ENCODE peak calls at places on chromosomes 3 and 15, in eight cellular contexts. One of them, this sample, is unnamed.

GRCh38 chr15:56215769-56216168 is 27.9 kb downstream of the RFX7 start:
- DNase-seq in MM.1S: no peak
- DNase-seq in NCI-H2029: peak
- DNase-seq in left ventricle myocardium superior: no peak
- DNase-seq in fibroblast of the aortic adventitia: peak
- DNase-seq in tibial artery: no peak
- DNase-seq in left colon: no peak
- DNase-seq in CD8-positive, alpha-beta T cell: no peak
- DNase-seq in this sample: peak

GRCh38 chr3:169836058-169836941 is 23.6 kb upstream of the LRRC34 start:
- DNase-seq in MM.1S: no peak
- DNase-seq in NCI-H2029: no peak
- DNase-seq in left ventricle myocardium superior: no peak
- DNase-seq in fibroblast of the aortic adventitia: no peak
- DNase-seq in tibial artery: no peak
- DNase-seq in left colon: no peak
- DNase-seq in CD8-positive, alpha-beta T cell: no peak
- DNase-seq in this sample: no peak

GRCh38 chr15:45276851-45277250 is 24.8 kb downstream of the SLC28A2 start:
- DNase-seq in MM.1S: peak
- DNase-seq in NCI-H2029: no peak
- DNase-seq in left ventricle myocardium superior: no peak
- DNase-seq in fibroblast of the aortic adventitia: peak
- DNase-seq in tibial artery: no peak
- DNase-seq in left colon: no peak
- DNase-seq in CD8-positive, alpha-beta T cell: no peak
- DNase-seq in this sample: no peak

GRCh38 chr3:185825639-185826481 is 1.0 kb upstream of the IGF2BP2 start:
- DNase-seq in MM.1S: peak
- DNase-seq in NCI-H2029: no peak
- DNase-seq in left ventricle myocardium superior: peak
- DNase-seq in fibroblast of the aortic adventitia: peak
- DNase-seq in tibial artery: no peak
- DNase-seq in left colon: peak
- DNase-seq in CD8-positive, alpha-beta T cell: peak
- DNase-seq in this sample: no peak

GRCh38 chr15:82132742-82133141 is 86.9 kb upstream of the MEX3B start:
- DNase-seq in MM.1S: no peak
- DNase-seq in NCI-H2029: no peak
- DNase-seq in left ventricle myocardium superior: no peak
- DNase-seq in fibroblast of the aortic adventitia: peak
- DNase-seq in tibial artery: no peak
- DNase-seq in left colon: no peak
- DNase-seq in CD8-positive, alpha-beta T cell: no peak
- DNase-seq in this sample: no peak

GRCh38 chr3:173138031-173138430 is 3.0 kb downstream of the SPATA16 start:
- DNase-seq in MM.1S: no peak
- DNase-seq in NCI-H2029: no peak
- DNase-seq in left ventricle myocardium superior: no peak
- DNase-seq in fibroblast of the aortic adventitia: no peak
- DNase-seq in tibial artery: no peak
- DNase-seq in left colon: no peak
- DNase-seq in CD8-positive, alpha-beta T cell: no peak
- DNase-seq in this sample: no peak

GRCh38 chr3:80890571-80890970 is 870.9 kb downstream of the GBE1 start:
- DNase-seq in MM.1S: no peak
- DNase-seq in NCI-H2029: no peak
- DNase-seq in left ventricle myocardium superior: no peak
- DNase-seq in fibroblast of the aortic adventitia: no peak
- DNase-seq in tibial artery: no peak
- DNase-seq in left colon: no peak
- DNase-seq in CD8-positive, alpha-beta T cell: no peak
- DNase-seq in this sample: no peak

GRCh38 chr3:127389415-127389814 is 101.6 kb upstream of the PRR20G start:
- DNase-seq in MM.1S: no peak
- DNase-seq in NCI-H2029: no peak
- DNase-seq in left ventricle myocardium superior: no peak
- DNase-seq in fibroblast of the aortic adventitia: no peak
- DNase-seq in tibial artery: no peak
- DNase-seq in left colon: no peak
- DNase-seq in CD8-positive, alpha-beta T cell: no peak
- DNase-seq in this sample: no peak

GRCh38 chr3:67349551-67350174 is 304.7 kb downstream of the SUCLG2 start:
- DNase-seq in MM.1S: no peak
- DNase-seq in NCI-H2029: no peak
- DNase-seq in left ventricle myocardium superior: no peak
- DNase-seq in fibroblast of the aortic adventitia: no peak
- DNase-seq in tibial artery: no peak
- DNase-seq in left colon: no peak
- DNase-seq in CD8-positive, alpha-beta T cell: no peak
- DNase-seq in this sample: no peak

GRCh38 chr3:154904328-154904727 is 175.8 kb upstream of the MME start:
- DNase-seq in MM.1S: peak
- DNase-seq in NCI-H2029: peak
- DNase-seq in left ventricle myocardium superior: no peak
- DNase-seq in fibroblast of the aortic adventitia: peak
- DNase-seq in tibial artery: no peak
- DNase-seq in left colon: no peak
- DNase-seq in CD8-positive, alpha-beta T cell: no peak
- DNase-seq in this sample: no peak

GRCh38 chr3:1967525-1967924 is 131.1 kb upstream of the CNTN4 start:
- DNase-seq in MM.1S: no peak
- DNase-seq in NCI-H2029: no peak
- DNase-seq in left ventricle myocardium superior: no peak
- DNase-seq in fibroblast of the aortic adventitia: no peak
- DNase-seq in tibial artery: no peak
- DNase-seq in left colon: no peak
- DNase-seq in CD8-positive, alpha-beta T cell: no peak
- DNase-seq in this sample: no peak

GRCh38 chr15:51620647-51621046 is 1.9 kb downstream of the DMXL2 start:
- DNase-seq in MM.1S: no peak
- DNase-seq in NCI-H2029: no peak
- DNase-seq in left ventricle myocardium superior: no peak
- DNase-seq in fibroblast of the aortic adventitia: no peak
- DNase-seq in tibial artery: no peak
- DNase-seq in left colon: no peak
- DNase-seq in CD8-positive, alpha-beta T cell: no peak
- DNase-seq in this sample: no peak

GRCh38 chr15:90388462-90389182 is 580 bp downstream of the IQGAP1 start:
- DNase-seq in MM.1S: peak
- DNase-seq in NCI-H2029: no peak
- DNase-seq in left ventricle myocardium superior: peak
- DNase-seq in fibroblast of the aortic adventitia: peak
- DNase-seq in tibial artery: peak
- DNase-seq in left colon: peak
- DNase-seq in CD8-positive, alpha-beta T cell: peak
- DNase-seq in this sample: no peak

GRCh38 chr3:48592519-48593087 is 2.5 kb downstream of the COL7A1 start:
- DNase-seq in MM.1S: no peak
- DNase-seq in NCI-H2029: no peak
- DNase-seq in left ventricle myocardium superior: no peak
- DNase-seq in fibroblast of the aortic adventitia: no peak
- DNase-seq in tibial artery: no peak
- DNase-seq in left colon: no peak
- DNase-seq in CD8-positive, alpha-beta T cell: no peak
- DNase-seq in this sample: no peak

GRCh38 chr3:11558002-11558401 is 85.7 kb downstream of the VGLL4 start:
- DNase-seq in MM.1S: no peak
- DNase-seq in NCI-H2029: no peak
- DNase-seq in left ventricle myocardium superior: no peak
- DNase-seq in fibroblast of the aortic adventitia: peak
- DNase-seq in tibial artery: no peak
- DNase-seq in left colon: no peak
- DNase-seq in CD8-positive, alpha-beta T cell: no peak
- DNase-seq in this sample: no peak

GRCh38 chr3:104396974-104397669 is 969.6 kb upstream of the ALCAM start:
- DNase-seq in MM.1S: no peak
- DNase-seq in NCI-H2029: no peak
- DNase-seq in left ventricle myocardium superior: no peak
- DNase-seq in fibroblast of the aortic adventitia: peak
- DNase-seq in tibial artery: peak
- DNase-seq in left colon: no peak
- DNase-seq in CD8-positive, alpha-beta T cell: no peak
- DNase-seq in this sample: peak

GRCh38 chr15:48358229-48358641 is 27.0 kb downstream of the DUT start:
- DNase-seq in MM.1S: peak
- DNase-seq in NCI-H2029: no peak
- DNase-seq in left ventricle myocardium superior: no peak
- DNase-seq in fibroblast of the aortic adventitia: peak
- DNase-seq in tibial artery: no peak
- DNase-seq in left colon: no peak
- DNase-seq in CD8-positive, alpha-beta T cell: no peak
- DNase-seq in this sample: peak

GRCh38 chr15:94000603-94001002 is 230.8 kb upstream of the MCTP2 start:
- DNase-seq in MM.1S: no peak
- DNase-seq in NCI-H2029: no peak
- DNase-seq in left ventricle myocardium superior: peak
- DNase-seq in fibroblast of the aortic adventitia: no peak
- DNase-seq in tibial artery: no peak
- DNase-seq in left colon: no peak
- DNase-seq in CD8-positive, alpha-beta T cell: no peak
- DNase-seq in this sample: no peak

GRCh38 chr3:52221563-52222318 is 3.7 kb downstream of the TLR9 start:
- DNase-seq in MM.1S: no peak
- DNase-seq in NCI-H2029: peak
- DNase-seq in left ventricle myocardium superior: peak
- DNase-seq in fibroblast of the aortic adventitia: no peak
- DNase-seq in tibial artery: no peak
- DNase-seq in left colon: no peak
- DNase-seq in CD8-positive, alpha-beta T cell: peak
- DNase-seq in this sample: no peak